ENCODE peak calls at places on chromosomes 7 and 10, in ten cellular contexts. W is GM23248, I is breast epithelium, E is cardiac muscle cell, O is hepatocyte, Y is IMR-90, M is body of pancreas, V is H9, D is right cardiac atrium, H is lower lobe of right lung. R is an unnamed sample. For H3K4me1, the result is how much of the 10 kb centered on the place peaks cover.

GRCh38 chr7:44201813-44202212 is 1.0 kb downstream of the YKT6 start:
- DNase-seq in H (no peak), I (no peak), E (no peak), W (peak), Y (peak), D (no peak), M (no peak), O (no peak), V (no peak), R (no peak)

GRCh38 chr7:157013602-157014549 is 3.4 kb upstream of the MNX1 start:
- DNase-seq in Y (no peak), D (no peak), W (no peak), E (no peak), H (no peak), O (no peak), M (no peak), V (peak), I (no peak), R (no peak)

GRCh38 chr10:97169911-97170693 is 15.7 kb downstream of the SLIT1 start:
- DNase-seq in O (no peak), W (no peak), Y (no peak), H (no peak), E (no peak), D (no peak), M (peak), I (peak), V (no peak), R (no peak)

GRCh38 chr10:24483701-24484100 is 240.0 kb downstream of the ARHGAP21 start:
- DNase-seq in Y (peak), W (peak), H (peak), V (peak), O (peak), D (no peak), M (peak), I (peak), E (peak), R (no peak)

GRCh38 chr10:83555264-83555663 is 584.0 kb upstream of the GHITM start:
- DNase-seq in I (no peak), M (no peak), W (no peak), O (no peak), H (no peak), E (no peak), D (no peak), Y (no peak), V (no peak), R (no peak)

GRCh38 chr7:74418076-74418475 is 35.6 kb upstream of the GTF2IRD1 start:
- DNase-seq in H (no peak), W (no peak), O (no peak), Y (no peak), V (no peak), I (no peak), D (no peak), M (no peak), E (no peak), R (no peak)

GRCh38 chr10:46553238-46554049 is 3.0 kb downstream of the GPRIN2 start:
- DNase-seq in I (no peak), Y (no peak), O (no peak), W (no peak), M (peak), E (no peak), V (peak), H (peak), D (no peak), R (peak)

GRCh38 chr10:34538291-34538829 is 276.7 kb downstream of the PARD3 start:
- DNase-seq in V (no peak), I (no peak), O (no peak), M (no peak), D (no peak), W (peak), Y (no peak), E (no peak), H (no peak), R (no peak)

GRCh38 chr7:44587843-44588711 is 6.0 kb upstream of the TMED4 start:
- DNase-seq in D (no peak), E (peak), M (peak), V (no peak), H (no peak), W (peak), Y (peak), O (peak), I (no peak), R (no peak)

GRCh38 chr7:75835688-75836285 is 22.2 kb upstream of the CCL24 start:
- DNase-seq in I (no peak), M (no peak), E (no peak), O (no peak), Y (no peak), V (no peak), H (no peak), D (no peak), W (no peak), R (no peak)

GRCh38 chr7:45088146-45088701 is 545 bp downstream of the NACAD start:
- DNase-seq in M (no peak), W (no peak), I (no peak), E (no peak), H (no peak), Y (no peak), O (no peak), V (no peak), D (no peak), R (peak)

GRCh38 chr7:20417675-20418382 is 87.1 kb downstream of the ITGB8 start:
- DNase-seq in H (no peak), V (no peak), W (no peak), I (no peak), Y (no peak), E (no peak), D (no peak), O (no peak), M (no peak), R (no peak)

GRCh38 chr7:140732436-140732835 is 35.9 kb downstream of the NDUFB2 start:
- DNase-seq in O (no peak), I (no peak), H (no peak), M (no peak), E (no peak), W (no peak), D (no peak), Y (no peak), V (no peak), R (no peak)

GRCh38 chr7:143849785-143850479 is 52.0 kb downstream of the TCAF1 start:
- DNase-seq in E (no peak), V (no peak), H (no peak), I (no peak), Y (no peak), D (no peak), M (no peak), O (no peak), W (no peak), R (no peak)

GRCh38 chr7:133642907-133643306 is 390.0 kb downstream of the EXOC4 start:
- DNase-seq in E (no peak), H (no peak), I (no peak), O (no peak), W (no peak), M (no peak), V (no peak), Y (no peak), D (no peak), R (no peak)

GRCh38 chr7:53521638-53522184 is 486.3 kb downstream of the POM121L12 start:
- DNase-seq in D (no peak), Y (no peak), M (no peak), V (no peak), E (no peak), O (no peak), I (no peak), W (no peak), H (no peak), R (no peak)

GRCh38 chr10:103648951-103649532 is 155.5 kb downstream of the NEURL1 start:
- DNase-seq in Y (peak), H (peak), D (peak), I (no peak), O (no peak), V (no peak), E (peak), M (peak), W (peak), R (peak)

GRCh38 chr10:96124230-96125141 is 5.6 kb upstream of the ZNF518A start:
- DNase-seq in W (peak), H (peak), I (no peak), Y (peak), V (peak), O (peak), M (peak), D (no peak), E (peak), R (no peak)

GRCh38 chr10:86500846-86501245 is 20.7 kb downstream of the WAPL start:
- DNase-seq in M (no peak), W (peak), H (no peak), E (no peak), V (no peak), O (no peak), D (no peak), Y (peak), I (no peak), R (no peak)

GRCh38 chr7:55400191-55400590 is 35.1 kb downstream of the LANCL2 start:
- DNase-seq in O (no peak), H (no peak), E (no peak), V (no peak), I (no peak), Y (peak), M (no peak), D (no peak), W (peak), R (no peak)

GRCh38 chr7:134686782-134687181 is 40.1 kb downstream of the BPGM start:
- DNase-seq in E (peak), Y (peak), O (peak), D (no peak), M (no peak), W (peak), H (no peak), V (no peak), I (no peak), R (no peak)

GRCh38 chr7:83465643-83466042 is 183.3 kb downstream of the SEMA3E start:
- DNase-seq in H (no peak), O (no peak), E (no peak), V (no peak), D (no peak), Y (no peak), W (no peak), M (no peak), I (no peak), R (no peak)

GRCh38 chr7:133668296-133669060 is 415.6 kb downstream of the EXOC4 start:
- DNase-seq in Y (peak), E (no peak), H (no peak), D (no peak), M (no peak), V (no peak), W (peak), O (no peak), I (no peak), R (no peak)

GRCh38 chr7:9030131-9030530 is 596.7 kb downstream of the NXPH1 start:
- DNase-seq in D (no peak), M (no peak), H (no peak), O (no peak), E (no peak), V (no peak), I (no peak), Y (no peak), W (no peak), R (no peak)

GRCh38 chr10:101047961-101048892 is 13.6 kb upstream of the KAZALD1 start:
- DNase-seq in Y (no peak), O (peak), M (peak), E (no peak), I (no peak), D (no peak), H (peak), W (no peak), V (peak), R (no peak)

GRCh38 chr10:59587083-59587755 is 122.4 kb downstream of the SLC16A9 start:
- DNase-seq in I (no peak), Y (no peak), H (no peak), D (no peak), M (no peak), W (no peak), E (no peak), V (no peak), O (no peak), R (no peak)

GRCh38 chr7:55533050-55533728 is 39.1 kb downstream of the VOPP1 start:
- DNase-seq in I (no peak), Y (peak), M (no peak), V (no peak), W (peak), D (no peak), O (no peak), E (no peak), H (no peak), R (no peak)

GRCh38 chr10:31075434-31075833 is 43.8 kb upstream of the ZNF438 start:
- DNase-seq in Y (peak), D (no peak), V (no peak), O (no peak), H (no peak), E (peak), W (peak), M (no peak), I (no peak), R (no peak)

GRCh38 chr7:116650436-116650835 is 21.6 kb upstream of the MET start:
- DNase-seq in M (no peak), I (no peak), V (no peak), D (no peak), Y (no peak), W (no peak), H (no peak), E (no peak), O (no peak), R (no peak)

GRCh38 chr7:98354511-98355249 is 46.2 kb downstream of the BAIAP2L1 start:
- DNase-seq in O (peak), W (peak), Y (peak), V (peak), I (peak), M (peak), D (no peak), H (peak), E (peak), R (no peak)

GRCh38 chr10:73439055-73439454 is 5.7 kb upstream of the MSS51 start:
- DNase-seq in W (peak), H (no peak), E (peak), Y (peak), M (no peak), O (no peak), I (no peak), V (no peak), D (no peak), R (no peak)

GRCh38 chr10:77182803-77183202 is 454.8 kb downstream of the KCNMA1 start:
- DNase-seq in I (no peak), Y (no peak), H (no peak), E (no peak), D (no peak), O (no peak), M (no peak), W (no peak), V (no peak), R (no peak)

GRCh38 chr7:47318395-47319182 is 263.3 kb downstream of the TNS3 start:
- DNase-seq in V (no peak), O (no peak), E (no peak), Y (no peak), I (peak), H (no peak), M (no peak), D (no peak), W (no peak), R (no peak)

GRCh38 chr10:117429644-117430043 is 54.4 kb upstream of the PDZD8 start:
- DNase-seq in H (no peak), E (no peak), M (no peak), Y (no peak), W (peak), V (no peak), I (no peak), D (no peak), O (no peak), R (no peak)
- H3K4me1 ChIP-seq in H (under half), E (under half), M (under half), Y (under half), W (under half), V (under half), I (under half), D (under half), O (under half), R (under half)

DNA sequence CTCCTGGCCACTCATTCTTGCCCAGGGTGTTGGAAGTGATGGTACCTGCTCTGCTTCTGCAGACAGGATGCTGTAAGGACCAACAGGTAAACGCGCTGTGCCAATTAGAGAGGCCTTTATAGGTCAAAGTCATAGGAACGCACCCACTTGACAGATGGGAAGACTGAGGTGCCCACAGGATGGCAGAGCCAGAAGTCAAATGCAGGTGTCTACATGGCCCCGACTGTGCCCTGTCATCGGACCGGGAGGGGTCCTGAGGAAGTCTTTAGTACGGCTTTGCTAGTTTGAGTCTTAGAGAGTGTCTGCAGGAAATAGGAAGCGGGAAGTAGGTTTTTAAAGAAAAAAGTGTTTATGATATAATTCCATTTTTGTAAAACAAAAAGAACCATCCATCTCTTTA is 57.3 kb downstream of the HK1 start:
- DNase-seq in O (no peak), I (no peak), H (no peak), D (no peak), Y (no peak), E (no peak), M (no peak), V (no peak), W (no peak), R (no peak)
- H3K4me1 ChIP-seq in O (under half), I (half or more), H (half or more), D (half or more), Y (under half), E (half or more), M (under half), V (under half), W (under half), R (half or more)

GRCh38 chr7:28140964-28141363 is 39.6 kb downstream of the JAZF1 start:
- DNase-seq in V (no peak), O (no peak), Y (no peak), H (no peak), M (no peak), I (no peak), W (no peak), E (no peak), D (no peak), R (no peak)
- H3K4me1 ChIP-seq in V (under half), O (under half), Y (under half), H (under half), M (under half), I (under half), W (under half), E (under half), D (under half), R (under half)

GRCh38 chr10:70458329-70459060 is 17.0 kb upstream of the NODAL start:
- DNase-seq in D (peak), M (peak), W (peak), E (peak), Y (peak), O (peak), V (peak), H (peak), I (peak), R (peak)
- H3K4me1 ChIP-seq in D (under half), M (under half), W (under half), E (under half), Y (under half), O (under half), V (under half), H (under half), I (under half), R (half or more)

GRCh38 chr7:42106562-42106961 is 130.4 kb downstream of the GLI3 start:
- DNase-seq in I (no peak), H (no peak), V (no peak), D (no peak), W (peak), M (no peak), E (peak), Y (no peak), O (no peak), R (no peak)

GRCh38 chr7:42110333-42110732 is 126.7 kb downstream of the GLI3 start:
- DNase-seq in O (no peak), Y (no peak), I (no peak), W (no peak), E (no peak), H (no peak), M (no peak), V (no peak), D (no peak), R (no peak)

GRCh38 chr7:42105541-42106349 is 131.3 kb downstream of the GLI3 start:
- DNase-seq in V (no peak), Y (no peak), E (no peak), O (no peak), D (no peak), H (no peak), W (no peak), I (no peak), M (no peak), R (no peak)

GRCh38 chr7:42107484-42107883 is 129.5 kb downstream of the GLI3 start:
- DNase-seq in H (no peak), O (peak), I (no peak), D (no peak), V (peak), W (peak), Y (no peak), M (no peak), E (peak), R (no peak)

GRCh38 chr7:42108803-42109528 is 128.0 kb downstream of the GLI3 start:
- DNase-seq in D (no peak), W (no peak), I (no peak), E (no peak), O (no peak), V (no peak), M (no peak), Y (no peak), H (no peak), R (no peak)
- H3K4me1 ChIP-seq in D (under half), W (under half), I (under half), E (under half), O (under half), V (under half), M (under half), Y (under half), H (under half), R (under half)

GRCh38 chr10:132452651-132453469 is 55.9 kb downstream of the PWWP2B start:
- DNase-seq in D (peak), O (peak), V (peak), W (peak), M (peak), Y (peak), I (peak), E (peak), H (peak), R (peak)

GRCh38 chr10:132454296-132455198 is 57.5 kb downstream of the PWWP2B start:
- DNase-seq in V (no peak), O (no peak), E (no peak), W (no peak), H (no peak), Y (no peak), I (no peak), M (no peak), D (no peak), R (no peak)

GRCh38 chr10:132452216-132452650 is 55.2 kb downstream of the PWWP2B start:
- DNase-seq in D (no peak), I (no peak), V (no peak), O (no peak), M (no peak), H (peak), E (no peak), W (no peak), Y (no peak), R (no peak)

GRCh38 chr10:132451506-132452215 is 54.7 kb downstream of the PWWP2B start:
- DNase-seq in W (no peak), D (peak), O (no peak), I (no peak), E (no peak), M (no peak), Y (no peak), V (no peak), H (peak), R (no peak)

GRCh38 chr10:132453470-132453861 is 56.5 kb downstream of the PWWP2B start:
- DNase-seq in E (no peak), H (no peak), D (no peak), W (no peak), O (no peak), V (no peak), M (no peak), Y (no peak), I (no peak), R (no peak)
- H3K4me1 ChIP-seq in E (under half), H (under half), D (under half), W (under half), O (under half), V (under half), M (under half), Y (under half), I (under half), R (under half)

GRCh38 chr7:13778967-13779366 is 210.5 kb downstream of the ETV1 start:
- DNase-seq in H (peak), D (no peak), M (no peak), O (no peak), Y (peak), W (peak), I (no peak), E (peak), V (no peak), R (no peak)
- H3K4me1 ChIP-seq in H (under half), D (under half), M (under half), O (under half), Y (under half), W (under half), I (under half), E (under half), V (under half), R (under half)

GRCh38 chr7:151083824-151084160 is 499 bp upstream of the TMUB1 start:
- DNase-seq in O (no peak), Y (no peak), M (no peak), E (no peak), D (no peak), I (no peak), H (no peak), W (no peak), V (no peak), R (no peak)
- H3K4me1 ChIP-seq in O (half or more), Y (under half), M (half or more), E (under half), D (under half), I (under half), H (half or more), W (under half), V (under half), R (under half)

GRCh38 chr7:130890176-130891020 is 156.4 kb upstream of the KLF14 start:
- DNase-seq in E (peak), O (no peak), V (no peak), M (no peak), W (peak), Y (no peak), D (no peak), I (no peak), H (no peak), R (no peak)
- H3K4me1 ChIP-seq in E (under half), O (under half), V (under half), M (under half), W (half or more), Y (under half), D (under half), I (under half), H (half or more), R (half or more)

R was measured in sigmoid colon.